ENCODE peak calls at places on chromosomes 16 and 17, in six cellular contexts. One of them, this sample, is unnamed.

GRCh38 chr16:26430618-26431017 is 636.1 kb upstream of the C16orf82 start:
- DNase-seq in ACHN: no peak
- DNase-seq in T-helper 17 cell: no peak
- DNase-seq in fibroblast of mammary gland: no peak
- DNase-seq in neuronal stem cell: no peak
- DNase-seq in tibial artery: no peak
- DNase-seq in this sample: no peak

GRCh38 chr17:60039509-60040442 is 38.9 kb downstream of the HEATR6 start:
- DNase-seq in fibroblast of mammary gland: no peak
- DNase-seq in neuronal stem cell: no peak
- DNase-seq in ACHN: no peak
- DNase-seq in T-helper 17 cell: no peak
- DNase-seq in tibial artery: no peak
- DNase-seq in this sample: no peak

GRCh38 chr16:87392823-87393679 is 915 bp downstream of the MAP1LC3B start:
- DNase-seq in tibial artery: peak
- DNase-seq in neuronal stem cell: peak
- DNase-seq in fibroblast of mammary gland: peak
- DNase-seq in ACHN: peak
- DNase-seq in T-helper 17 cell: no peak
- DNase-seq in this sample: peak

GRCh38 chr16:72537684-72538083 is 365.7 kb upstream of the PMFBP1 start:
- DNase-seq in fibroblast of mammary gland: peak
- DNase-seq in T-helper 17 cell: no peak
- DNase-seq in tibial artery: no peak
- DNase-seq in ACHN: peak
- DNase-seq in neuronal stem cell: no peak
- DNase-seq in this sample: no peak

GRCh38 chr16:4392382-4393242 is 21.0 kb downstream of the VASN start:
- DNase-seq in neuronal stem cell: no peak
- DNase-seq in ACHN: no peak
- DNase-seq in T-helper 17 cell: no peak
- DNase-seq in tibial artery: no peak
- DNase-seq in fibroblast of mammary gland: peak
- DNase-seq in this sample: no peak

GRCh38 chr16:65832269-65832668 is 534.2 kb upstream of the CDH5 start:
- DNase-seq in T-helper 17 cell: no peak
- DNase-seq in ACHN: no peak
- DNase-seq in tibial artery: no peak
- DNase-seq in neuronal stem cell: no peak
- DNase-seq in fibroblast of mammary gland: no peak
- DNase-seq in this sample: no peak

GRCh38 chr17:64507418-64507766 is 615 bp downstream of the CEP95 start:
- DNase-seq in tibial artery: no peak
- DNase-seq in ACHN: peak
- DNase-seq in fibroblast of mammary gland: peak
- DNase-seq in neuronal stem cell: peak
- DNase-seq in T-helper 17 cell: no peak
- DNase-seq in this sample: no peak

GRCh38 chr17:7834554-7834890 is 505 bp downstream of the KDM6B start:
- DNase-seq in fibroblast of mammary gland: no peak
- DNase-seq in tibial artery: no peak
- DNase-seq in T-helper 17 cell: peak
- DNase-seq in ACHN: peak
- DNase-seq in neuronal stem cell: peak
- DNase-seq in this sample: peak

GRCh38 chr17:7862692-7863437 is 5.1 kb downstream of the CYB5D1 start:
- DNase-seq in ACHN: peak
- DNase-seq in T-helper 17 cell: peak
- DNase-seq in neuronal stem cell: peak
- DNase-seq in fibroblast of mammary gland: peak
- DNase-seq in tibial artery: no peak
- DNase-seq in this sample: no peak

GRCh38 chr17:10125761-10126553 is 72.4 kb downstream of the GAS7 start:
- DNase-seq in ACHN: no peak
- DNase-seq in fibroblast of mammary gland: peak
- DNase-seq in T-helper 17 cell: no peak
- DNase-seq in tibial artery: no peak
- DNase-seq in neuronal stem cell: no peak
- DNase-seq in this sample: no peak

GRCh38 chr16:15575293-15576049 is 67.5 kb downstream of the MARF1 start:
- DNase-seq in fibroblast of mammary gland: no peak
- DNase-seq in ACHN: peak
- DNase-seq in tibial artery: no peak
- DNase-seq in neuronal stem cell: no peak
- DNase-seq in T-helper 17 cell: no peak
- DNase-seq in this sample: no peak

GRCh38 chr17:39199673-39199985 is 454 bp upstream of the RPL19 start:
- DNase-seq in fibroblast of mammary gland: no peak
- DNase-seq in ACHN: no peak
- DNase-seq in neuronal stem cell: no peak
- DNase-seq in tibial artery: no peak
- DNase-seq in T-helper 17 cell: no peak
- DNase-seq in this sample: no peak

GRCh38 chr16:11001611-11002010 is 57.2 kb downstream of the CLEC16A start:
- DNase-seq in neuronal stem cell: no peak
- DNase-seq in T-helper 17 cell: no peak
- DNase-seq in tibial artery: no peak
- DNase-seq in fibroblast of mammary gland: no peak
- DNase-seq in ACHN: no peak
- DNase-seq in this sample: peak

GRCh38 chr17:18039535-18040286 is 503 bp downstream of the GID4 start:
- DNase-seq in ACHN: peak
- DNase-seq in fibroblast of mammary gland: no peak
- DNase-seq in neuronal stem cell: peak
- DNase-seq in tibial artery: peak
- DNase-seq in T-helper 17 cell: peak
- DNase-seq in this sample: no peak

GRCh38 chr16:87463722-87464690 is 28.8 kb downstream of the ZCCHC14 start:
- DNase-seq in tibial artery: peak
- DNase-seq in neuronal stem cell: no peak
- DNase-seq in T-helper 17 cell: no peak
- DNase-seq in fibroblast of mammary gland: peak
- DNase-seq in ACHN: peak
- DNase-seq in this sample: no peak

GRCh38 chr17:19538095-19539039 is 4.7 kb downstream of the SLC47A1 start:
- DNase-seq in T-helper 17 cell: no peak
- DNase-seq in neuronal stem cell: no peak
- DNase-seq in fibroblast of mammary gland: no peak
- DNase-seq in ACHN: no peak
- DNase-seq in tibial artery: peak
- DNase-seq in this sample: no peak

GRCh38 chr17:68821860-68822693 is 133.1 kb downstream of the ABCA8 start:
- DNase-seq in neuronal stem cell: no peak
- DNase-seq in tibial artery: no peak
- DNase-seq in ACHN: peak
- DNase-seq in T-helper 17 cell: no peak
- DNase-seq in fibroblast of mammary gland: peak
- DNase-seq in this sample: no peak

GRCh38 chr17:2695961-2696760 is 15.4 kb downstream of the CLUH start:
- DNase-seq in T-helper 17 cell: no peak
- DNase-seq in fibroblast of mammary gland: no peak
- DNase-seq in neuronal stem cell: no peak
- DNase-seq in tibial artery: peak
- DNase-seq in ACHN: no peak
- DNase-seq in this sample: peak

GRCh38 chr17:76869209-76869877 is 1.1 kb downstream of the MGAT5B start:
- DNase-seq in tibial artery: no peak
- DNase-seq in fibroblast of mammary gland: no peak
- DNase-seq in ACHN: no peak
- DNase-seq in T-helper 17 cell: no peak
- DNase-seq in neuronal stem cell: no peak
- DNase-seq in this sample: no peak

GRCh38 chr16:24049113-24049512 is 207.0 kb upstream of the CACNG3 start:
- DNase-seq in neuronal stem cell: no peak
- DNase-seq in tibial artery: no peak
- DNase-seq in T-helper 17 cell: no peak
- DNase-seq in ACHN: no peak
- DNase-seq in fibroblast of mammary gland: no peak
- DNase-seq in this sample: peak

GRCh38 chr16:19515765-19516164 is 6.1 kb downstream of the GDE1 start:
- DNase-seq in ACHN: no peak
- DNase-seq in tibial artery: no peak
- DNase-seq in fibroblast of mammary gland: no peak
- DNase-seq in neuronal stem cell: no peak
- DNase-seq in T-helper 17 cell: no peak
- DNase-seq in this sample: no peak

GRCh38 chr16:239948-240277 is 5.3 kb downstream of the FAM234A start:
- DNase-seq in fibroblast of mammary gland: peak
- DNase-seq in neuronal stem cell: no peak
- DNase-seq in ACHN: no peak
- DNase-seq in tibial artery: no peak
- DNase-seq in T-helper 17 cell: no peak
- DNase-seq in this sample: no peak

GRCh38 chr16:13291934-13292333 is 390.5 kb downstream of the SHISA9 start:
- DNase-seq in neuronal stem cell: peak
- DNase-seq in tibial artery: no peak
- DNase-seq in T-helper 17 cell: no peak
- DNase-seq in ACHN: peak
- DNase-seq in fibroblast of mammary gland: no peak
- DNase-seq in this sample: no peak

GRCh38 chr17:9519873-9520272 is 55.7 kb downstream of the STX8 start:
- DNase-seq in tibial artery: no peak
- DNase-seq in ACHN: no peak
- DNase-seq in neuronal stem cell: no peak
- DNase-seq in T-helper 17 cell: no peak
- DNase-seq in fibroblast of mammary gland: no peak
- DNase-seq in this sample: no peak

GRCh38 chr16:56617212-56618085 is 8.1 kb upstream of the MT1E start:
- DNase-seq in fibroblast of mammary gland: peak
- DNase-seq in T-helper 17 cell: peak
- DNase-seq in neuronal stem cell: no peak
- DNase-seq in tibial artery: peak
- DNase-seq in ACHN: no peak
- DNase-seq in this sample: peak

GRCh38 chr17:79859676-79860615 is 20.7 kb upstream of the CBX4 start:
- DNase-seq in T-helper 17 cell: no peak
- DNase-seq in neuronal stem cell: no peak
- DNase-seq in tibial artery: no peak
- DNase-seq in fibroblast of mammary gland: no peak
- DNase-seq in ACHN: no peak
- DNase-seq in this sample: no peak

GRCh38 chr17:9549215-9549614 is 26.4 kb downstream of the STX8 start:
- DNase-seq in T-helper 17 cell: no peak
- DNase-seq in fibroblast of mammary gland: no peak
- DNase-seq in tibial artery: no peak
- DNase-seq in neuronal stem cell: no peak
- DNase-seq in ACHN: no peak
- DNase-seq in this sample: no peak

GRCh38 chr16:75097941-75098897 is 18.4 kb downstream of the LDHD start:
- DNase-seq in neuronal stem cell: no peak
- DNase-seq in fibroblast of mammary gland: no peak
- DNase-seq in ACHN: no peak
- DNase-seq in T-helper 17 cell: peak
- DNase-seq in tibial artery: no peak
- DNase-seq in this sample: no peak

GRCh38 chr17:5468075-5468473 is 708 bp downstream of the DHX33 start:
- DNase-seq in T-helper 17 cell: no peak
- DNase-seq in fibroblast of mammary gland: peak
- DNase-seq in ACHN: no peak
- DNase-seq in neuronal stem cell: no peak
- DNase-seq in tibial artery: no peak
- DNase-seq in this sample: no peak

This sample was measured in mesenteric fat pad.